ENCODE peak calls at places on chromosomes 12 and 14, in nine cellular contexts. G is choroid plexus epithelial cell, V is uterus, T is astrocyte of the spinal cord, H is cardiac muscle cell, X is heart right ventricle, B is lower leg skin, N is transverse colon, J is right lobe of liver. U is an unnamed sample.

GRCh38 chr12:49092086-49092815 is 2.4 kb downstream of the DHH start:
- DNase-seq in B (no peak), N (no peak), V (peak), T (peak), H (peak), X (peak), G (peak), J (peak), U (peak)

GRCh38 chr14:29643415-29644206 is 284.0 kb downstream of the PRKD1 start:
- DNase-seq in X (no peak), G (peak), T (peak), H (no peak), B (no peak), J (no peak), V (no peak), N (no peak), U (no peak)

GRCh38 chr14:30214456-30215090 is 286.9 kb upstream of the PRKD1 start:
- DNase-seq in G (peak), B (no peak), N (no peak), H (peak), X (no peak), J (no peak), V (no peak), T (peak), U (peak)

GRCh38 chr14:44803239-44803905 is 158.4 kb downstream of the KLHL28 start:
- DNase-seq in G (peak), J (no peak), H (peak), N (no peak), B (no peak), T (peak), X (no peak), V (no peak), U (peak)

GRCh38 chr12:14656846-14657245 is 39.6 kb downstream of the GUCY2C start:
- DNase-seq in T (no peak), X (no peak), N (no peak), B (no peak), V (no peak), H (no peak), G (no peak), J (no peak), U (no peak)

GRCh38 chr14:68468437-68469207 is 324.2 kb downstream of the ZFP36L1 start:
- DNase-seq in B (no peak), J (no peak), G (peak), H (no peak), N (no peak), X (no peak), T (peak), V (no peak), U (peak)

GRCh38 chr12:94244165-94245133 is 96.1 kb downstream of the PLXNC1 start:
- DNase-seq in G (no peak), J (peak), T (no peak), H (no peak), X (no peak), N (peak), B (no peak), V (no peak), U (no peak)

GRCh38 chr12:112891093-112892024 is 15.4 kb upstream of the OAS1 start:
- DNase-seq in X (no peak), G (no peak), H (no peak), J (no peak), T (no peak), B (no peak), V (no peak), N (no peak), U (no peak)

GRCh38 chr12:89873745-89874144 is 165.1 kb upstream of the ATP2B1 start:
- DNase-seq in B (no peak), N (no peak), J (no peak), T (no peak), H (peak), G (peak), X (no peak), V (no peak), U (peak)

GRCh38 chr14:59870277-59871165 is at the start of gene RTN1:
- DNase-seq in J (peak), T (peak), N (peak), B (peak), G (peak), X (peak), V (peak), H (peak), U (peak)

GRCh38 chr12:110965574-110965973 is 45.2 kb upstream of the MYL2 start:
- DNase-seq in T (no peak), V (no peak), J (no peak), H (no peak), G (no peak), N (no peak), B (no peak), X (no peak), U (no peak)

GRCh38 chr12:123113038-123113437 is 37.9 kb downstream of the PITPNM2 start:
- DNase-seq in T (no peak), B (no peak), N (no peak), V (no peak), H (no peak), X (no peak), J (no peak), G (no peak), U (no peak)

GRCh38 chr12:48973992-48974673 is 2.6 kb upstream of the WNT10B start:
- DNase-seq in B (no peak), V (no peak), G (peak), N (no peak), H (peak), J (peak), X (peak), T (peak), U (no peak)

GRCh38 chr12:46523863-46524770 is 151.5 kb upstream of the SLC38A2 start:
- DNase-seq in B (no peak), H (no peak), N (no peak), X (no peak), T (peak), J (no peak), V (no peak), G (peak), U (peak)

GRCh38 chr14:61429316-61429715 is 107.9 kb downstream of the PRKCH start:
- DNase-seq in V (no peak), J (no peak), N (no peak), T (no peak), B (no peak), X (no peak), H (no peak), G (no peak), U (peak)

GRCh38 chr14:106844608-106845285 is 1318.4 kb downstream of the TMEM121 start:
- DNase-seq in T (no peak), V (peak), B (peak), N (peak), J (peak), H (no peak), G (no peak), X (peak), U (no peak)

GRCh38 chr14:106850913-106851825 is 1324.8 kb downstream of the TMEM121 start:
- DNase-seq in B (no peak), G (no peak), T (no peak), J (no peak), H (no peak), N (peak), X (no peak), V (no peak), U (no peak)

GRCh38 chr14:106846218-106846617 is 1319.8 kb downstream of the TMEM121 start:
- DNase-seq in H (no peak), N (no peak), J (no peak), V (no peak), X (no peak), G (no peak), T (no peak), B (no peak), U (no peak)

GRCh38 chr14:106845286-106846087 is 1319.1 kb downstream of the TMEM121 start:
- DNase-seq in V (peak), G (no peak), H (no peak), T (no peak), X (no peak), N (peak), B (no peak), J (peak), U (no peak)

DNA sequence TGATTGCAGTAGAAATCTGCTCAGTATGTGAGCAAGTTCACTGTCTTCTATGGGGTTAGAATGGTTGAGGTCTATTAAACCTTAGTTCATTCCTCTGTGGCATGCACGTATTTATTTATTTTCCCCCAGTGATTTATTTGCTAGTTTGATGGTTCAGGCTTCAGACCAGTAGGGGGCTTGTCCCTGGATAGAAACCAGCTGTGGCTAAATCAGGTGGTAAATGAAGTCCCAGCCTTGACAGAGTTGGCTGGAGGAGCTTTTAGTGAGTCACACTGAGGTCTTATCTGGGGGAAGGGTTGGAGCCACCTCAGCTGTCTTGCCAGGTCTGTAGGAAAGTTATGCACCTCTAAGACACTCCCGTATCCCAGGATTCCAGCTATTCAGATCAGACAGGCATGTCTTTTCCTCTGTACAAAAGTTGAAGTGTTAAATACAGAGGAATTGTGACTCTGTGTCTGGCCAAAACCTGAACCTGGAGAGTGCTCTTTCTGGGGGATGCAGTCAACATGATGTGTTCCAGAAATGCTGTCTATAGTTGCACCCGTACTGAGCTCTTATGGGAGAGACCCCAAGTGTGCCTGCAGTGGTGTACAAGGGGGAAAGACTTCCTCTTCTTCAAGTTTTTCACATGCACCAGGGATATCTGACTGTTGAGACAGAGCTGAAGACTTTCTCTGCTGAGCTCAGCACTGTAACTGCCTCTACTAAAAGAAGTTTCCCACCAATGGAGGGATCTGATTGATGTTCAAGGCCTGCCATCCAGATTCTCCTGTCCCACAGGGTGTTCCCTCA is 1322.1 kb downstream of the TMEM121 start:
- DNase-seq in G (no peak), T (no peak), X (no peak), B (no peak), J (no peak), V (peak), N (peak), H (no peak), U (no peak)
- TF ChIP-seq CTCF in G (no peak), T (no peak), X (no peak), B (no peak), J (no peak), V (no peak), N (peak), H (no peak), U (no peak)

GRCh38 chr12:10802587-10802986 is at the start of gene TAS2R7:
- DNase-seq in G (no peak), H (no peak), B (no peak), J (no peak), V (no peak), N (no peak), T (no peak), X (no peak), U (no peak)

GRCh38 chr12:10807186-10807585 is at the start of gene TAS2R8:
- DNase-seq in X (no peak), J (no peak), G (no peak), V (no peak), B (no peak), T (no peak), H (no peak), N (no peak), U (no peak)

DNA sequence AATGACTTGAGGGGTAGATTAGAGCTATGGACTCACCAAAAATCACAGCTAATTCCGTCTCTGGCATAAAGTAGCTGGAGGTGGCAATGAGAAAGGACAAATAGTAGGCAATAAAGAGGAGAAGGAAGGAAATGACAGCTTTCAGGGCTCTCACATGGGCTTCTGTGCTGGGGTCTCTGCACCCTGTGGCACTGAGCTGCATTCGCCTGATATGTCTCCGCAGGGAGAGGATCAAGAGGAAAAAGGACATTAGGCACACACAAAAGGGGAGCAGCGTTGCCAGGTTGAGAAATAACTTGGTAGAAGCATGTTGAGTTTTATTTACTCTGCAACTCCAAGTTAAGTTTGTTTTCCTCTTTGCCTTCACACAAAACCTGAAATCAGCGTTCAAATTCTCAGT is 700 bp downstream of the TAS2R7 start:
- DNase-seq in G (no peak), V (no peak), J (no peak), H (no peak), B (no peak), X (no peak), N (no peak), T (no peak), U (no peak)
- H3K4me3 ChIP-seq in G (no peak), V (no peak), J (no peak), H (no peak), B (no peak), X (no peak), N (no peak), T (no peak), U (no peak)

GRCh38 chr14:66119805-66120204 is 366.4 kb upstream of the CCDC196 start:
- DNase-seq in J (no peak), H (peak), G (no peak), V (no peak), T (no peak), X (no peak), B (no peak), N (no peak), U (no peak)

GRCh38 chr14:66120402-66120801 is 365.8 kb upstream of the CCDC196 start:
- DNase-seq in H (no peak), T (no peak), N (no peak), X (no peak), V (no peak), G (no peak), J (no peak), B (no peak), U (no peak)

GRCh38 chr14:66117600-66117999 is 368.6 kb upstream of the CCDC196 start:
- DNase-seq in X (no peak), J (no peak), H (no peak), V (no peak), B (no peak), G (peak), T (peak), N (no peak), U (peak)

DNA sequence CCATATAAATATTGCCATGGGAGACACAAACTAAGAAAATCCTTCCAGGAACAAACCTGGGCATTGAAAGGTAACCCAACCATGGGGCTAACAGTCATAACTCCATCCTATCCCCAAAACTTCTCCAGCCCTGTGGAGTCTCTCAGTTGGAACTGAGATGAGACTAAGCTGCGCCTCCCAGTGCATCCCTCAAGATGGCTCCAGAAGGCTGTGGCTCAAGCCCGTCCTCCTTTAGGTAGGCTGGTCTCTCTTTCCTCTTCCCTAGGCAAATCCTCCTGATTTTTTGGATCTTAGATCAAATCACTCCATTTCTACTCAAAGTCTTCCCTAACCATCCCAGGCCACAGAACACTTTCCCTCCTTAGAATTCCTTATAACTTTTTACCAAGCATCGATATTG is 364.3 kb upstream of the CCDC196 start:
- DNase-seq in X (no peak), J (no peak), N (no peak), B (no peak), T (no peak), V (no peak), H (no peak), G (no peak), U (no peak)
- TF ChIP-seq CTCF in X (no peak), J (no peak), N (no peak), B (no peak), T (no peak), V (no peak), H (no peak), G (no peak), U (no peak)

DNA sequence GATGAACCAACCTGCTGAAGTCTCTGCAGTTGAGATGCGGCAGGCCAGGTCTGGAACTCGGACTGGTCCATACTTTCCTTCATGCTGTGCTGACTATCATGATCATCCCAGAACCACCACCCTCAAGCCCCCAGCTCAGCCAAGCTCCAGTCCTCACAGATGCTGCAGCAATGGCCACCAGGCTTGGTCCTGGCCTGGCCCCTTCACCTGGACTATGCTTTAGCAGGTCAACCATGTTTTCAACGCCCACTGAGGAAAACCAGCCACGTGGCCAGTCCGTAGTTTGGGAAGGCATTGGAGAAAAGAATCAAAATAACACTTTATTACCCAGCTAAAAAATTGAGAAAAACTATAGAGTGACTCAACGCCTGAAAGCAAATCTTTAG is 1.4 kb downstream of the GPR68 start:
- DNase-seq in G (no peak), X (no peak), V (no peak), J (no peak), B (no peak), T (no peak), N (no peak), H (no peak), U (no peak)
- H3K4me3 ChIP-seq in G (no peak), X (no peak), V (no peak), J (no peak), B (no peak), T (no peak), N (no peak), H (no peak), U (no peak)

U was measured in epithelial cell of esophagus.